ENCODE peak calls at places on chromosome 20, in six cellular contexts. One of them, this sample, is unnamed.

GRCh38 chr20:49851234-49851755 is 38.7 kb downstream of the SLC9A8 start:
- DNase-seq in occipital lobe: peak; percentile 43
- DNase-seq in fibroblast of gingiva: no peak
- DNase-seq in SHP77: no peak
- DNase-seq in activated CD4-positive, alpha-beta T cell treated with anti-CD3 and anti-CD28 coated beads, Interleukin-2, amount 50 U/mL, for 48 hours: no peak
- DNase-seq in ecto neural progenitor cell: no peak
- DNase-seq in this sample: peak; percentile 29

GRCh38 chr20:2387180-2387577 is 6.5 kb downstream of the TGM6 start:
- DNase-seq in occipital lobe: no peak
- DNase-seq in ecto neural progenitor cell: peak; percentile 75
- DNase-seq in SHP77: peak; percentile 45
- DNase-seq in activated CD4-positive, alpha-beta T cell treated with anti-CD3 and anti-CD28 coated beads, Interleukin-2, amount 50 U/mL, for 48 hours: peak; percentile 61
- DNase-seq in fibroblast of gingiva: no peak
- DNase-seq in this sample: peak; percentile 18

GRCh38 chr20:24084281-24084680 is 95.7 kb upstream of the GGTLC1 start:
- DNase-seq in fibroblast of gingiva: no peak
- DNase-seq in occipital lobe: no peak
- DNase-seq in activated CD4-positive, alpha-beta T cell treated with anti-CD3 and anti-CD28 coated beads, Interleukin-2, amount 50 U/mL, for 48 hours: no peak
- DNase-seq in ecto neural progenitor cell: no peak
- DNase-seq in SHP77: no peak
- DNase-seq in this sample: no peak

GRCh38 chr20:50663095-50663821 is 28.1 kb downstream of the RIPOR3 start:
- DNase-seq in ecto neural progenitor cell: no peak
- DNase-seq in fibroblast of gingiva: no peak
- DNase-seq in activated CD4-positive, alpha-beta T cell treated with anti-CD3 and anti-CD28 coated beads, Interleukin-2, amount 50 U/mL, for 48 hours: peak; percentile 1
- DNase-seq in occipital lobe: no peak
- DNase-seq in SHP77: no peak
- DNase-seq in this sample: no peak

GRCh38 chr20:55099251-55099650 is 623.9 kb downstream of the DOK5 start:
- DNase-seq in occipital lobe: no peak
- DNase-seq in ecto neural progenitor cell: no peak
- DNase-seq in fibroblast of gingiva: no peak
- DNase-seq in activated CD4-positive, alpha-beta T cell treated with anti-CD3 and anti-CD28 coated beads, Interleukin-2, amount 50 U/mL, for 48 hours: no peak
- DNase-seq in SHP77: no peak
- DNase-seq in this sample: no peak

GRCh38 chr20:50931306-50932015 is at the start of gene ADNP:
- DNase-seq in occipital lobe: peak; percentile 90
- DNase-seq in SHP77: peak; percentile 81
- DNase-seq in fibroblast of gingiva: peak; percentile 91
- DNase-seq in ecto neural progenitor cell: peak; percentile 96
- DNase-seq in activated CD4-positive, alpha-beta T cell treated with anti-CD3 and anti-CD28 coated beads, Interleukin-2, amount 50 U/mL, for 48 hours: peak; percentile 84
- DNase-seq in this sample: peak; percentile 94

GRCh38 chr20:4873396-4873795 is 127.9 kb downstream of the SLC23A2 start:
- DNase-seq in fibroblast of gingiva: no peak
- DNase-seq in activated CD4-positive, alpha-beta T cell treated with anti-CD3 and anti-CD28 coated beads, Interleukin-2, amount 50 U/mL, for 48 hours: no peak
- DNase-seq in ecto neural progenitor cell: no peak
- DNase-seq in SHP77: no peak
- DNase-seq in occipital lobe: no peak
- DNase-seq in this sample: no peak

GRCh38 chr20:57698191-57698866 is 11.5 kb downstream of the PMEPA1 start:
- DNase-seq in ecto neural progenitor cell: no peak
- DNase-seq in fibroblast of gingiva: peak; percentile 88
- DNase-seq in occipital lobe: no peak
- DNase-seq in SHP77: no peak
- DNase-seq in activated CD4-positive, alpha-beta T cell treated with anti-CD3 and anti-CD28 coated beads, Interleukin-2, amount 50 U/mL, for 48 hours: peak; percentile 70
- DNase-seq in this sample: peak; percentile 93

GRCh38 chr20:62739067-62739466 is 30.4 kb downstream of the NTSR1 start:
- DNase-seq in SHP77: no peak
- DNase-seq in ecto neural progenitor cell: no peak
- DNase-seq in activated CD4-positive, alpha-beta T cell treated with anti-CD3 and anti-CD28 coated beads, Interleukin-2, amount 50 U/mL, for 48 hours: no peak
- DNase-seq in occipital lobe: no peak
- DNase-seq in fibroblast of gingiva: no peak
- DNase-seq in this sample: no peak

GRCh38 chr20:46715292-46715756 is 5.9 kb downstream of the SLC2A10 start:
- DNase-seq in fibroblast of gingiva: peak; percentile 92
- DNase-seq in occipital lobe: no peak
- DNase-seq in SHP77: no peak
- DNase-seq in ecto neural progenitor cell: no peak
- DNase-seq in activated CD4-positive, alpha-beta T cell treated with anti-CD3 and anti-CD28 coated beads, Interleukin-2, amount 50 U/mL, for 48 hours: no peak
- DNase-seq in this sample: peak; percentile 62

GRCh38 chr20:31720486-31721407 is 1.9 kb downstream of the BCL2L1 start:
- DNase-seq in activated CD4-positive, alpha-beta T cell treated with anti-CD3 and anti-CD28 coated beads, Interleukin-2, amount 50 U/mL, for 48 hours: no peak
- DNase-seq in occipital lobe: no peak
- DNase-seq in ecto neural progenitor cell: no peak
- DNase-seq in SHP77: no peak
- DNase-seq in fibroblast of gingiva: no peak
- DNase-seq in this sample: peak; percentile 32

GRCh38 chr20:8803065-8803464 is 265.8 kb upstream of the PLCB4 start:
- DNase-seq in ecto neural progenitor cell: no peak
- DNase-seq in occipital lobe: no peak
- DNase-seq in activated CD4-positive, alpha-beta T cell treated with anti-CD3 and anti-CD28 coated beads, Interleukin-2, amount 50 U/mL, for 48 hours: no peak
- DNase-seq in SHP77: no peak
- DNase-seq in fibroblast of gingiva: no peak
- DNase-seq in this sample: no peak

GRCh38 chr20:21322083-21322710 is 19.1 kb downstream of the XRN2 start:
- DNase-seq in ecto neural progenitor cell: no peak
- DNase-seq in SHP77: no peak
- DNase-seq in activated CD4-positive, alpha-beta T cell treated with anti-CD3 and anti-CD28 coated beads, Interleukin-2, amount 50 U/mL, for 48 hours: no peak
- DNase-seq in fibroblast of gingiva: no peak
- DNase-seq in occipital lobe: no peak
- DNase-seq in this sample: no peak

GRCh38 chr20:8155229-8155628 is 23.2 kb downstream of the PLCB1 start:
- DNase-seq in activated CD4-positive, alpha-beta T cell treated with anti-CD3 and anti-CD28 coated beads, Interleukin-2, amount 50 U/mL, for 48 hours: no peak
- DNase-seq in ecto neural progenitor cell: no peak
- DNase-seq in fibroblast of gingiva: no peak
- DNase-seq in occipital lobe: no peak
- DNase-seq in SHP77: no peak
- DNase-seq in this sample: no peak

GRCh38 chr20:43994486-43995100 is 79.9 kb downstream of the TOX2 start:
- DNase-seq in ecto neural progenitor cell: no peak
- DNase-seq in fibroblast of gingiva: no peak
- DNase-seq in activated CD4-positive, alpha-beta T cell treated with anti-CD3 and anti-CD28 coated beads, Interleukin-2, amount 50 U/mL, for 48 hours: no peak
- DNase-seq in SHP77: no peak
- DNase-seq in occipital lobe: no peak
- DNase-seq in this sample: peak; percentile 29

GRCh38 chr20:17868146-17868545 is 100.4 kb downstream of the SNX5 start:
- DNase-seq in occipital lobe: no peak
- DNase-seq in fibroblast of gingiva: no peak
- DNase-seq in activated CD4-positive, alpha-beta T cell treated with anti-CD3 and anti-CD28 coated beads, Interleukin-2, amount 50 U/mL, for 48 hours: no peak
- DNase-seq in ecto neural progenitor cell: no peak
- DNase-seq in SHP77: no peak
- DNase-seq in this sample: no peak

GRCh38 chr20:15673206-15673605 is 900.0 kb downstream of the KIF16B start:
- DNase-seq in activated CD4-positive, alpha-beta T cell treated with anti-CD3 and anti-CD28 coated beads, Interleukin-2, amount 50 U/mL, for 48 hours: no peak
- DNase-seq in occipital lobe: no peak
- DNase-seq in SHP77: no peak
- DNase-seq in ecto neural progenitor cell: no peak
- DNase-seq in fibroblast of gingiva: peak; percentile 65
- DNase-seq in this sample: peak; percentile 64

GRCh38 chr20:25176184-25176583 is 19.3 kb upstream of the ENTPD6 start:
- DNase-seq in ecto neural progenitor cell: no peak
- DNase-seq in activated CD4-positive, alpha-beta T cell treated with anti-CD3 and anti-CD28 coated beads, Interleukin-2, amount 50 U/mL, for 48 hours: no peak
- DNase-seq in SHP77: no peak
- DNase-seq in occipital lobe: no peak
- DNase-seq in fibroblast of gingiva: no peak
- DNase-seq in this sample: no peak

GRCh38 chr20:8837396-8837795 is 231.5 kb upstream of the PLCB4 start:
- DNase-seq in activated CD4-positive, alpha-beta T cell treated with anti-CD3 and anti-CD28 coated beads, Interleukin-2, amount 50 U/mL, for 48 hours: no peak
- DNase-seq in occipital lobe: no peak
- DNase-seq in ecto neural progenitor cell: no peak
- DNase-seq in fibroblast of gingiva: peak; percentile 53
- DNase-seq in SHP77: no peak
- DNase-seq in this sample: peak; percentile 57

GRCh38 chr20:50540620-50541605 is 30.7 kb downstream of the PTPN1 start:
- DNase-seq in SHP77: no peak
- DNase-seq in occipital lobe: no peak
- DNase-seq in fibroblast of gingiva: peak; percentile 57
- DNase-seq in ecto neural progenitor cell: no peak
- DNase-seq in activated CD4-positive, alpha-beta T cell treated with anti-CD3 and anti-CD28 coated beads, Interleukin-2, amount 50 U/mL, for 48 hours: no peak
- DNase-seq in this sample: peak; percentile 55

GRCh38 chr20:45044601-45045000 is 56.3 kb downstream of the KCNS1 start:
- DNase-seq in SHP77: no peak
- DNase-seq in occipital lobe: no peak
- DNase-seq in ecto neural progenitor cell: no peak
- DNase-seq in activated CD4-positive, alpha-beta T cell treated with anti-CD3 and anti-CD28 coated beads, Interleukin-2, amount 50 U/mL, for 48 hours: no peak
- DNase-seq in fibroblast of gingiva: no peak
- DNase-seq in this sample: no peak

GRCh38 chr20:32614772-32615171 is 29.6 kb upstream of the NOL4L start:
- DNase-seq in activated CD4-positive, alpha-beta T cell treated with anti-CD3 and anti-CD28 coated beads, Interleukin-2, amount 50 U/mL, for 48 hours: no peak
- DNase-seq in SHP77: no peak
- DNase-seq in occipital lobe: no peak
- DNase-seq in ecto neural progenitor cell: no peak
- DNase-seq in fibroblast of gingiva: no peak
- DNase-seq in this sample: no peak

GRCh38 chr20:63636752-63637633 is 10.1 kb upstream of the GMEB2 start:
- DNase-seq in fibroblast of gingiva: no peak
- DNase-seq in occipital lobe: no peak
- DNase-seq in ecto neural progenitor cell: no peak
- DNase-seq in SHP77: no peak
- DNase-seq in activated CD4-positive, alpha-beta T cell treated with anti-CD3 and anti-CD28 coated beads, Interleukin-2, amount 50 U/mL, for 48 hours: no peak
- DNase-seq in this sample: no peak

GRCh38 chr20:46139908-46140482 is 21.9 kb downstream of the CD40 start:
- DNase-seq in fibroblast of gingiva: no peak
- DNase-seq in ecto neural progenitor cell: no peak
- DNase-seq in activated CD4-positive, alpha-beta T cell treated with anti-CD3 and anti-CD28 coated beads, Interleukin-2, amount 50 U/mL, for 48 hours: no peak
- DNase-seq in SHP77: no peak
- DNase-seq in occipital lobe: no peak
- DNase-seq in this sample: no peak

GRCh38 chr20:11153819-11154218 is 480.0 kb upstream of the JAG1 start:
- DNase-seq in SHP77: no peak
- DNase-seq in activated CD4-positive, alpha-beta T cell treated with anti-CD3 and anti-CD28 coated beads, Interleukin-2, amount 50 U/mL, for 48 hours: no peak
- DNase-seq in fibroblast of gingiva: peak; percentile 81
- DNase-seq in occipital lobe: no peak
- DNase-seq in ecto neural progenitor cell: no peak
- DNase-seq in this sample: peak; percentile 74

GRCh38 chr20:25865715-25866656 is 169.3 kb upstream of the ZNF337 start:
- DNase-seq in fibroblast of gingiva: peak; percentile 54
- DNase-seq in SHP77: peak; percentile 70
- DNase-seq in activated CD4-positive, alpha-beta T cell treated with anti-CD3 and anti-CD28 coated beads, Interleukin-2, amount 50 U/mL, for 48 hours: peak; percentile 76
- DNase-seq in ecto neural progenitor cell: peak; percentile 89
- DNase-seq in occipital lobe: peak; percentile 83
- DNase-seq in this sample: peak; percentile 89

GRCh38 chr20:43744121-43744520 is 17.3 kb upstream of the GTSF1L start:
- DNase-seq in ecto neural progenitor cell: no peak
- DNase-seq in activated CD4-positive, alpha-beta T cell treated with anti-CD3 and anti-CD28 coated beads, Interleukin-2, amount 50 U/mL, for 48 hours: peak; percentile 19
- DNase-seq in SHP77: peak; percentile 34
- DNase-seq in fibroblast of gingiva: no peak
- DNase-seq in occipital lobe: no peak
- DNase-seq in this sample: no peak

GRCh38 chr20:20568604-20569205 is 143.7 kb downstream of the RALGAPA2 start:
- DNase-seq in fibroblast of gingiva: peak; percentile 39
- DNase-seq in occipital lobe: no peak
- DNase-seq in ecto neural progenitor cell: no peak
- DNase-seq in activated CD4-positive, alpha-beta T cell treated with anti-CD3 and anti-CD28 coated beads, Interleukin-2, amount 50 U/mL, for 48 hours: peak; percentile 27
- DNase-seq in SHP77: peak; percentile 65
- DNase-seq in this sample: peak; percentile 82

GRCh38 chr20:6030453-6031080 is 23.3 kb downstream of the LRRN4 start:
- DNase-seq in activated CD4-positive, alpha-beta T cell treated with anti-CD3 and anti-CD28 coated beads, Interleukin-2, amount 50 U/mL, for 48 hours: no peak
- DNase-seq in fibroblast of gingiva: no peak
- DNase-seq in SHP77: no peak
- DNase-seq in occipital lobe: no peak
- DNase-seq in ecto neural progenitor cell: no peak
- DNase-seq in this sample: no peak

GRCh38 chr20:52654552-52654951 is 317.6 kb upstream of the TSHZ2 start:
- DNase-seq in SHP77: no peak
- DNase-seq in fibroblast of gingiva: no peak
- DNase-seq in occipital lobe: no peak
- DNase-seq in ecto neural progenitor cell: no peak
- DNase-seq in activated CD4-positive, alpha-beta T cell treated with anti-CD3 and anti-CD28 coated beads, Interleukin-2, amount 50 U/mL, for 48 hours: no peak
- DNase-seq in this sample: no peak

GRCh38 chr20:50017160-50017559 is 34.4 kb downstream of the SNAI1 start:
- DNase-seq in SHP77: no peak
- DNase-seq in occipital lobe: no peak
- DNase-seq in fibroblast of gingiva: no peak
- DNase-seq in activated CD4-positive, alpha-beta T cell treated with anti-CD3 and anti-CD28 coated beads, Interleukin-2, amount 50 U/mL, for 48 hours: no peak
- DNase-seq in ecto neural progenitor cell: no peak
- DNase-seq in this sample: no peak

GRCh38 chr20:15236812-15237211 is 899.4 kb upstream of the FLRT3 start:
- DNase-seq in SHP77: peak; percentile 22
- DNase-seq in activated CD4-positive, alpha-beta T cell treated with anti-CD3 and anti-CD28 coated beads, Interleukin-2, amount 50 U/mL, for 48 hours: no peak
- DNase-seq in ecto neural progenitor cell: peak; percentile 55
- DNase-seq in occipital lobe: no peak
- DNase-seq in fibroblast of gingiva: peak; percentile 50
- DNase-seq in this sample: peak; percentile 47

GRCh38 chr20:23564927-23565326 is 3.4 kb downstream of the CST9L start:
- DNase-seq in ecto neural progenitor cell: no peak
- DNase-seq in occipital lobe: no peak
- DNase-seq in fibroblast of gingiva: no peak
- DNase-seq in SHP77: no peak
- DNase-seq in activated CD4-positive, alpha-beta T cell treated with anti-CD3 and anti-CD28 coated beads, Interleukin-2, amount 50 U/mL, for 48 hours: no peak
- DNase-seq in this sample: no peak

GRCh38 chr20:31698803-31699718 is 23.6 kb downstream of the BCL2L1 start:
- DNase-seq in SHP77: peak; percentile 84
- DNase-seq in ecto neural progenitor cell: no peak
- DNase-seq in fibroblast of gingiva: peak; percentile 88
- DNase-seq in occipital lobe: peak; percentile 48
- DNase-seq in activated CD4-positive, alpha-beta T cell treated with anti-CD3 and anti-CD28 coated beads, Interleukin-2, amount 50 U/mL, for 48 hours: no peak
- DNase-seq in this sample: peak; percentile 82

GRCh38 chr20:17616480-17617211 is 46.8 kb downstream of the DSTN start:
- DNase-seq in ecto neural progenitor cell: peak; percentile 40
- DNase-seq in fibroblast of gingiva: no peak
- DNase-seq in occipital lobe: no peak
- DNase-seq in SHP77: no peak
- DNase-seq in activated CD4-positive, alpha-beta T cell treated with anti-CD3 and anti-CD28 coated beads, Interleukin-2, amount 50 U/mL, for 48 hours: no peak
- DNase-seq in this sample: no peak

GRCh38 chr20:49540696-49541435 is 27.1 kb downstream of the PTGIS start:
- DNase-seq in ecto neural progenitor cell: no peak
- DNase-seq in fibroblast of gingiva: no peak
- DNase-seq in activated CD4-positive, alpha-beta T cell treated with anti-CD3 and anti-CD28 coated beads, Interleukin-2, amount 50 U/mL, for 48 hours: no peak
- DNase-seq in SHP77: no peak
- DNase-seq in occipital lobe: no peak
- DNase-seq in this sample: no peak

GRCh38 chr20:45044084-45044573 is 56.8 kb downstream of the KCNS1 start:
- DNase-seq in activated CD4-positive, alpha-beta T cell treated with anti-CD3 and anti-CD28 coated beads, Interleukin-2, amount 50 U/mL, for 48 hours: no peak
- DNase-seq in SHP77: peak; percentile 84
- DNase-seq in fibroblast of gingiva: peak; percentile 80
- DNase-seq in ecto neural progenitor cell: no peak
- DNase-seq in occipital lobe: no peak
- DNase-seq in this sample: peak; percentile 95

GRCh38 chr20:12391099-12391498 is 473.4 kb downstream of the BTBD3 start:
- DNase-seq in fibroblast of gingiva: no peak
- DNase-seq in ecto neural progenitor cell: no peak
- DNase-seq in occipital lobe: no peak
- DNase-seq in activated CD4-positive, alpha-beta T cell treated with anti-CD3 and anti-CD28 coated beads, Interleukin-2, amount 50 U/mL, for 48 hours: no peak
- DNase-seq in SHP77: no peak
- DNase-seq in this sample: no peak

GRCh38 chr20:49529470-49529869 is 38.5 kb downstream of the PTGIS start:
- DNase-seq in activated CD4-positive, alpha-beta T cell treated with anti-CD3 and anti-CD28 coated beads, Interleukin-2, amount 50 U/mL, for 48 hours: no peak
- DNase-seq in fibroblast of gingiva: no peak
- DNase-seq in ecto neural progenitor cell: no peak
- DNase-seq in occipital lobe: no peak
- DNase-seq in SHP77: no peak
- DNase-seq in this sample: no peak